ENCODE peak calls at places on chromosomes 5 and 9, in eight cellular contexts. Y, M, I, E, Q, H, S and F are unnamed samples.

GRCh38 chr5:157611571-157612067 is 36.0 kb upstream of the ADAM19 start:
- ATAC-seq in H (no peak), I (no peak), E (no peak), S (no peak), M (no peak), Y (no peak), Q (no peak), F (no peak)

GRCh38 chr5:151647320-151647861 is 39.3 kb downstream of the SPARC start:
- ATAC-seq in I (no peak), S (no peak), Y (peak), Q (no peak), E (no peak), M (no peak), H (no peak), F (no peak)

GRCh38 chr5:52725065-52725746 is 62.5 kb upstream of the ITGA1 start:
- ATAC-seq in Y (peak), E (peak), Q (peak), H (no peak), M (peak), S (peak), I (peak), F (no peak)

GRCh38 chr9:36623280-36623679 is 50.6 kb downstream of the MELK start:
- ATAC-seq in I (no peak), E (no peak), S (no peak), H (no peak), Q (no peak), Y (no peak), M (no peak), F (no peak)

GRCh38 chr9:111098661-111099060 is 60.4 kb upstream of the LPAR1 start:
- ATAC-seq in S (no peak), H (no peak), I (no peak), Q (no peak), M (no peak), E (no peak), Y (no peak), F (no peak)

GRCh38 chr9:123678878-123679329 is 251.0 kb downstream of the DENND1A start:
- ATAC-seq in E (no peak), S (no peak), Y (no peak), Q (no peak), I (no peak), H (no peak), M (no peak), F (no peak)

GRCh38 chr5:6448622-6449464 is at the start of gene UBE2QL1:
- ATAC-seq in Y (no peak), H (no peak), S (peak), I (peak), E (peak), M (peak), Q (no peak), F (peak)

GRCh38 chr9:113349044-113349433 is 302 bp upstream of the BSPRY start:
- ATAC-seq in S (no peak), Q (no peak), I (no peak), E (no peak), M (no peak), H (no peak), Y (peak), F (no peak)

GRCh38 chr9:87763286-87763685 is 37.4 kb downstream of the CTSL start:
- ATAC-seq in E (no peak), Y (no peak), M (no peak), H (no peak), S (no peak), I (no peak), Q (no peak), F (no peak)

GRCh38 chr9:96491880-96492525 is 42.0 kb downstream of the HABP4 start:
- ATAC-seq in I (peak), E (no peak), H (no peak), Q (no peak), Y (peak), S (no peak), M (peak), F (no peak)

GRCh38 chr5:154459015-154459414 is 13.2 kb downstream of the SAP30L start:
- ATAC-seq in Q (no peak), H (no peak), Y (no peak), S (no peak), I (peak), M (peak), E (no peak), F (no peak)

GRCh38 chr5:175895215-175895614 is 23.8 kb downstream of the CPLX2 start:
- ATAC-seq in I (no peak), E (no peak), Y (no peak), Q (no peak), M (no peak), H (no peak), S (no peak), F (no peak)

GRCh38 chr5:33291216-33292000 is 149.4 kb upstream of the TARS1 start:
- ATAC-seq in S (peak), E (no peak), Q (no peak), I (peak), H (peak), M (peak), Y (peak), F (no peak)

GRCh38 chr9:85258823-85259370 is 482.9 kb downstream of the AGTPBP1 start:
- ATAC-seq in I (peak), Q (no peak), M (peak), E (no peak), Y (peak), H (peak), S (peak), F (peak)

GRCh38 chr5:124403281-124403680 is 343.2 kb downstream of the ZNF608 start:
- ATAC-seq in H (no peak), S (no peak), E (no peak), Q (no peak), I (no peak), Y (no peak), M (no peak), F (no peak)

GRCh38 chr5:31193591-31194457 is at the start of gene CDH6:
- ATAC-seq in Q (no peak), E (no peak), S (peak), Y (peak), I (peak), H (peak), M (peak), F (peak)

GRCh38 chr9:73133042-73133651 is 18.5 kb upstream of the ANXA1 start:
- ATAC-seq in Q (no peak), S (no peak), I (no peak), Y (no peak), M (no peak), E (no peak), H (no peak), F (no peak)

GRCh38 chr9:129333961-129334743 is 156.1 kb upstream of the IER5L start:
- ATAC-seq in Y (peak), Q (no peak), M (peak), E (peak), I (peak), S (peak), H (peak), F (peak)

GRCh38 chr5:164637931-164638521 is 1132.6 kb downstream of the MAT2B start:
- ATAC-seq in Y (no peak), H (no peak), Q (no peak), E (no peak), S (no peak), I (no peak), M (no peak), F (no peak)

GRCh38 chr5:10565785-10566506 is 2.1 kb downstream of the ANKRD33B start:
- ATAC-seq in E (no peak), Q (peak), H (peak), I (peak), S (no peak), Y (no peak), M (peak), F (no peak)

GRCh38 chr5:127587246-127587917 is 61.5 kb upstream of the CTXN3 start:
- ATAC-seq in S (no peak), Q (no peak), I (no peak), M (no peak), Y (no peak), H (no peak), E (no peak), F (no peak)